ENCODE peak calls at places on chromosome 5, in nine cellular contexts. One of them, this sample, is unnamed.

GRCh38 chr5:120545007-120545406 is 80.9 kb downstream of the PRR16 start:
- DNase-seq in astrocyte: no peak
- DNase-seq in MM.1S: no peak
- DNase-seq in left ventricle myocardium inferior: no peak
- DNase-seq in CD8-positive, alpha-beta T cell: no peak
- DNase-seq in breast epithelium: no peak
- DNase-seq in adrenal gland: no peak
- DNase-seq in CD8-positive, alpha-beta memory T cell: no peak
- DNase-seq in stomach: no peak
- DNase-seq in this sample: no peak

GRCh38 chr5:79697222-79698164 is 7.9 kb downstream of the CMYA5 start:
- DNase-seq in astrocyte: peak; percentile 83
- DNase-seq in adrenal gland: peak; percentile 32
- DNase-seq in CD8-positive, alpha-beta T cell: no peak
- DNase-seq in CD8-positive, alpha-beta memory T cell: no peak
- DNase-seq in breast epithelium: no peak
- DNase-seq in left ventricle myocardium inferior: no peak
- DNase-seq in stomach: no peak
- DNase-seq in MM.1S: no peak
- DNase-seq in this sample: no peak

GRCh38 chr5:59174248-59174844 is 591.5 kb downstream of the RAB3C start:
- DNase-seq in stomach: no peak
- DNase-seq in breast epithelium: no peak
- DNase-seq in CD8-positive, alpha-beta T cell: no peak
- DNase-seq in adrenal gland: peak; percentile 42
- DNase-seq in left ventricle myocardium inferior: no peak
- DNase-seq in MM.1S: peak; percentile 64
- DNase-seq in CD8-positive, alpha-beta memory T cell: peak; percentile 48
- DNase-seq in astrocyte: peak; percentile 48
- DNase-seq in this sample: peak; percentile 35

GRCh38 chr5:154740483-154740882 is 14.7 kb upstream of the LARP1 start:
- DNase-seq in CD8-positive, alpha-beta T cell: no peak
- DNase-seq in left ventricle myocardium inferior: peak; percentile 72
- DNase-seq in astrocyte: peak; percentile 40
- DNase-seq in MM.1S: no peak
- DNase-seq in CD8-positive, alpha-beta memory T cell: no peak
- DNase-seq in adrenal gland: peak; percentile 84
- DNase-seq in stomach: peak; percentile 70
- DNase-seq in breast epithelium: no peak
- DNase-seq in this sample: no peak

GRCh38 chr5:9653811-9654210 is 23.7 kb upstream of the TAS2R1 start:
- DNase-seq in left ventricle myocardium inferior: peak; percentile 70
- DNase-seq in stomach: peak; percentile 43
- DNase-seq in MM.1S: peak; percentile 47
- DNase-seq in CD8-positive, alpha-beta memory T cell: no peak
- DNase-seq in CD8-positive, alpha-beta T cell: no peak
- DNase-seq in astrocyte: peak; percentile 89
- DNase-seq in adrenal gland: peak; percentile 44
- DNase-seq in breast epithelium: no peak
- DNase-seq in this sample: peak; percentile 43

GRCh38 chr5:112012112-112012511 is 255.1 kb upstream of the NREP start:
- DNase-seq in MM.1S: no peak
- DNase-seq in adrenal gland: no peak
- DNase-seq in CD8-positive, alpha-beta T cell: no peak
- DNase-seq in breast epithelium: no peak
- DNase-seq in astrocyte: peak; percentile 48
- DNase-seq in stomach: no peak
- DNase-seq in CD8-positive, alpha-beta memory T cell: no peak
- DNase-seq in left ventricle myocardium inferior: no peak
- DNase-seq in this sample: no peak

GRCh38 chr5:134466241-134467069 is 54.8 kb upstream of the CDKN2AIPNL start:
- DNase-seq in adrenal gland: peak; percentile 99
- DNase-seq in CD8-positive, alpha-beta memory T cell: peak; percentile 62
- DNase-seq in stomach: peak; percentile 97
- DNase-seq in left ventricle myocardium inferior: peak; percentile 99
- DNase-seq in astrocyte: peak; percentile 52
- DNase-seq in MM.1S: no peak
- DNase-seq in breast epithelium: peak; percentile 97
- DNase-seq in CD8-positive, alpha-beta T cell: peak; percentile 35
- DNase-seq in this sample: peak; percentile 80

GRCh38 chr5:151632941-151633340 is 41.8 kb upstream of the FAT2 start:
- DNase-seq in MM.1S: no peak
- DNase-seq in stomach: no peak
- DNase-seq in astrocyte: no peak
- DNase-seq in left ventricle myocardium inferior: no peak
- DNase-seq in CD8-positive, alpha-beta memory T cell: no peak
- DNase-seq in breast epithelium: no peak
- DNase-seq in adrenal gland: no peak
- DNase-seq in CD8-positive, alpha-beta T cell: no peak
- DNase-seq in this sample: no peak

GRCh38 chr5:124649548-124650501 is 96.6 kb downstream of the ZNF608 start:
- DNase-seq in adrenal gland: peak; percentile 65
- DNase-seq in MM.1S: peak; percentile 99
- DNase-seq in astrocyte: peak; percentile 97
- DNase-seq in stomach: peak; percentile 77
- DNase-seq in CD8-positive, alpha-beta T cell: peak; percentile 50
- DNase-seq in CD8-positive, alpha-beta memory T cell: peak; percentile 59
- DNase-seq in left ventricle myocardium inferior: peak; percentile 73
- DNase-seq in breast epithelium: peak; percentile 55
- DNase-seq in this sample: no peak

GRCh38 chr5:140169410-140169809 is 5.6 kb upstream of the CYSTM1 start:
- DNase-seq in stomach: no peak
- DNase-seq in CD8-positive, alpha-beta T cell: no peak
- DNase-seq in CD8-positive, alpha-beta memory T cell: no peak
- DNase-seq in MM.1S: peak; percentile 46
- DNase-seq in astrocyte: no peak
- DNase-seq in left ventricle myocardium inferior: no peak
- DNase-seq in adrenal gland: no peak
- DNase-seq in breast epithelium: no peak
- DNase-seq in this sample: no peak

GRCh38 chr5:68086857-68087256 is 128.7 kb upstream of the PIK3R1 start:
- DNase-seq in CD8-positive, alpha-beta T cell: no peak
- DNase-seq in CD8-positive, alpha-beta memory T cell: no peak
- DNase-seq in astrocyte: peak; percentile 93
- DNase-seq in breast epithelium: no peak
- DNase-seq in stomach: no peak
- DNase-seq in left ventricle myocardium inferior: peak; percentile 18
- DNase-seq in MM.1S: no peak
- DNase-seq in adrenal gland: peak; percentile 54
- DNase-seq in this sample: no peak

GRCh38 chr5:124741711-124742496 is 4.5 kb downstream of the ZNF608 start:
- DNase-seq in CD8-positive, alpha-beta T cell: no peak
- DNase-seq in stomach: peak; percentile 55
- DNase-seq in breast epithelium: no peak
- DNase-seq in adrenal gland: peak; percentile 72
- DNase-seq in CD8-positive, alpha-beta memory T cell: no peak
- DNase-seq in left ventricle myocardium inferior: no peak
- DNase-seq in astrocyte: peak; percentile 99
- DNase-seq in MM.1S: no peak
- DNase-seq in this sample: peak; percentile 74

GRCh38 chr5:82159014-82159413 is 119.1 kb downstream of the RPS23 start:
- DNase-seq in left ventricle myocardium inferior: no peak
- DNase-seq in astrocyte: peak; percentile 81
- DNase-seq in CD8-positive, alpha-beta T cell: no peak
- DNase-seq in breast epithelium: no peak
- DNase-seq in stomach: no peak
- DNase-seq in adrenal gland: no peak
- DNase-seq in MM.1S: no peak
- DNase-seq in CD8-positive, alpha-beta memory T cell: no peak
- DNase-seq in this sample: no peak

GRCh38 chr5:166430491-166431319 is 1860.7 kb upstream of the WWC1 start:
- DNase-seq in stomach: no peak
- DNase-seq in astrocyte: no peak
- DNase-seq in CD8-positive, alpha-beta T cell: no peak
- DNase-seq in left ventricle myocardium inferior: no peak
- DNase-seq in CD8-positive, alpha-beta memory T cell: no peak
- DNase-seq in MM.1S: no peak
- DNase-seq in breast epithelium: no peak
- DNase-seq in adrenal gland: no peak
- DNase-seq in this sample: no peak

GRCh38 chr5:1852324-1852947 is 30.3 kb downstream of the IRX4 start:
- DNase-seq in left ventricle myocardium inferior: no peak
- DNase-seq in breast epithelium: no peak
- DNase-seq in astrocyte: no peak
- DNase-seq in adrenal gland: no peak
- DNase-seq in CD8-positive, alpha-beta memory T cell: no peak
- DNase-seq in CD8-positive, alpha-beta T cell: no peak
- DNase-seq in stomach: no peak
- DNase-seq in MM.1S: no peak
- DNase-seq in this sample: peak; percentile 55

GRCh38 chr5:133930061-133930823 is 38.2 kb downstream of the C5orf15 start:
- DNase-seq in CD8-positive, alpha-beta memory T cell: peak; percentile 64
- DNase-seq in stomach: no peak
- DNase-seq in breast epithelium: no peak
- DNase-seq in CD8-positive, alpha-beta T cell: peak; percentile 36
- DNase-seq in MM.1S: no peak
- DNase-seq in astrocyte: peak; percentile 82
- DNase-seq in adrenal gland: peak; percentile 55
- DNase-seq in left ventricle myocardium inferior: no peak
- DNase-seq in this sample: no peak

GRCh38 chr5:26310415-26310814 is 728.0 kb downstream of the CDH9 start:
- DNase-seq in MM.1S: no peak
- DNase-seq in adrenal gland: no peak
- DNase-seq in astrocyte: no peak
- DNase-seq in stomach: no peak
- DNase-seq in breast epithelium: no peak
- DNase-seq in left ventricle myocardium inferior: no peak
- DNase-seq in CD8-positive, alpha-beta T cell: no peak
- DNase-seq in CD8-positive, alpha-beta memory T cell: no peak
- DNase-seq in this sample: no peak

GRCh38 chr5:178093129-178093528 is 20.2 kb upstream of the N4BP3 start:
- DNase-seq in breast epithelium: no peak
- DNase-seq in CD8-positive, alpha-beta T cell: no peak
- DNase-seq in stomach: no peak
- DNase-seq in left ventricle myocardium inferior: no peak
- DNase-seq in adrenal gland: no peak
- DNase-seq in astrocyte: no peak
- DNase-seq in MM.1S: no peak
- DNase-seq in CD8-positive, alpha-beta memory T cell: no peak
- DNase-seq in this sample: no peak

GRCh38 chr5:42950466-42951168 is 89.5 kb downstream of the ANXA2R start:
- DNase-seq in adrenal gland: peak; percentile 86
- DNase-seq in MM.1S: peak; percentile 79
- DNase-seq in stomach: peak; percentile 74
- DNase-seq in breast epithelium: peak; percentile 79
- DNase-seq in CD8-positive, alpha-beta memory T cell: peak; percentile 81
- DNase-seq in CD8-positive, alpha-beta T cell: peak; percentile 50
- DNase-seq in astrocyte: peak; percentile 100
- DNase-seq in left ventricle myocardium inferior: peak; percentile 43
- DNase-seq in this sample: no peak

GRCh38 chr5:67033893-67034605 is 162.6 kb downstream of the CD180 start:
- DNase-seq in CD8-positive, alpha-beta memory T cell: no peak
- DNase-seq in breast epithelium: no peak
- DNase-seq in astrocyte: peak; percentile 54
- DNase-seq in stomach: no peak
- DNase-seq in left ventricle myocardium inferior: no peak
- DNase-seq in MM.1S: no peak
- DNase-seq in CD8-positive, alpha-beta T cell: no peak
- DNase-seq in adrenal gland: no peak
- DNase-seq in this sample: no peak

GRCh38 chr5:122500245-122501086 is 188.4 kb downstream of the SNCAIP start:
- DNase-seq in astrocyte: peak; percentile 33
- DNase-seq in stomach: no peak
- DNase-seq in CD8-positive, alpha-beta memory T cell: no peak
- DNase-seq in MM.1S: peak; percentile 46
- DNase-seq in CD8-positive, alpha-beta T cell: no peak
- DNase-seq in breast epithelium: no peak
- DNase-seq in adrenal gland: peak; percentile 34
- DNase-seq in left ventricle myocardium inferior: no peak
- DNase-seq in this sample: peak; percentile 53

GRCh38 chr5:93433422-93433821 is 147.6 kb downstream of the NR2F1-AS1 start:
- DNase-seq in CD8-positive, alpha-beta T cell: no peak
- DNase-seq in breast epithelium: no peak
- DNase-seq in adrenal gland: no peak
- DNase-seq in stomach: no peak
- DNase-seq in left ventricle myocardium inferior: no peak
- DNase-seq in astrocyte: peak; percentile 70
- DNase-seq in CD8-positive, alpha-beta memory T cell: no peak
- DNase-seq in MM.1S: no peak
- DNase-seq in this sample: no peak

GRCh38 chr5:180170810-180171567 is 38.0 kb downstream of the RASGEF1C start:
- DNase-seq in MM.1S: no peak
- DNase-seq in left ventricle myocardium inferior: no peak
- DNase-seq in adrenal gland: no peak
- DNase-seq in breast epithelium: no peak
- DNase-seq in stomach: no peak
- DNase-seq in CD8-positive, alpha-beta T cell: no peak
- DNase-seq in astrocyte: no peak
- DNase-seq in CD8-positive, alpha-beta memory T cell: no peak
- DNase-seq in this sample: no peak
- H3K27ac ChIP-seq in MM.1S: no peak overlapping the region
- H3K27ac ChIP-seq in left ventricle myocardium inferior: peak overlapping the region; percentile 39
- H3K27ac ChIP-seq in adrenal gland: no peak overlapping the region
- H3K27ac ChIP-seq in breast epithelium: no peak overlapping the region
- H3K27ac ChIP-seq in stomach: peak overlapping the region; percentile 37
- H3K27ac ChIP-seq in CD8-positive, alpha-beta T cell: no peak overlapping the region
- H3K27ac ChIP-seq in astrocyte: no peak overlapping the region
- H3K27ac ChIP-seq in CD8-positive, alpha-beta memory T cell: no peak overlapping the region
- H3K27ac ChIP-seq in this sample: no peak overlapping the region

GRCh38 chr5:135576075-135576599 is 2.7 kb downstream of the CXCL14 start:
- DNase-seq in stomach: no peak
- DNase-seq in adrenal gland: peak; percentile 22
- DNase-seq in MM.1S: no peak
- DNase-seq in left ventricle myocardium inferior: no peak
- DNase-seq in CD8-positive, alpha-beta T cell: no peak
- DNase-seq in breast epithelium: no peak
- DNase-seq in astrocyte: peak; percentile 44
- DNase-seq in CD8-positive, alpha-beta memory T cell: no peak
- DNase-seq in this sample: no peak
- H3K27me3 ChIP-seq in stomach: peaks cover 26% of the 10 kb centered on the region
- H3K27me3 ChIP-seq in adrenal gland: peaks cover 42% of the 10 kb centered on the region
- H3K27me3 ChIP-seq in MM.1S: peaks cover 24% of the 10 kb centered on the region
- H3K27me3 ChIP-seq in left ventricle myocardium inferior: peaks cover 96% of the 10 kb centered on the region
- H3K27me3 ChIP-seq in CD8-positive, alpha-beta T cell: no peaks in the 10 kb centered on the region
- H3K27me3 ChIP-seq in breast epithelium: no peaks in the 10 kb centered on the region
- H3K27me3 ChIP-seq in astrocyte: peaks cover 13% of the 10 kb centered on the region
- H3K27me3 ChIP-seq in CD8-positive, alpha-beta memory T cell: no peaks in the 10 kb centered on the region
- H3K27me3 ChIP-seq in this sample: peaks cover 39% of the 10 kb centered on the region

DNA sequence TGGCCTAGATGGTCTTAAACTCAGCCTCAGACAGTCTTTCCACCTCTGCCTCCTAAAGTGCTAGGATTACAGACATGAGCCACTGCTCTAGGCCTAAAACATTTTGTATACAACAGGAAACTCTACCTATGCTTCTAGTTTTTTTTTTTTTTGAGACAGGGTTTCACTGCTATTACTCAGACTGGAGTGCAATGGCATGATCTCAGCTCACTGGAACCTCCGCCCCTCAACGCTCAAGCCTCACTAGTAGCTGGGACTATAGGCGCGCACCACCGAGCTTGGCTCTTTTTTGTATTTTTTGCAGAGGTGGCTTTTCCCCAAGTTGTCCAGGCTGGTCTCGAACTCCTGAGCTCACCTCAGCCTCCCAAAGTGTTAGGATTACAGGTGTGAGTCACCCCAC is 5.4 kb downstream of the HSPA9 start:
- DNase-seq in astrocyte: peak; percentile 16
- DNase-seq in adrenal gland: no peak
- DNase-seq in stomach: no peak
- DNase-seq in left ventricle myocardium inferior: no peak
- DNase-seq in CD8-positive, alpha-beta memory T cell: no peak
- DNase-seq in breast epithelium: no peak
- DNase-seq in CD8-positive, alpha-beta T cell: no peak
- DNase-seq in MM.1S: no peak
- DNase-seq in this sample: no peak
- H3K27ac ChIP-seq in astrocyte: no peak overlapping the region
- H3K27ac ChIP-seq in adrenal gland: no peak overlapping the region
- H3K27ac ChIP-seq in stomach: no peak overlapping the region
- H3K27ac ChIP-seq in left ventricle myocardium inferior: no peak overlapping the region
- H3K27ac ChIP-seq in CD8-positive, alpha-beta memory T cell: no peak overlapping the region
- H3K27ac ChIP-seq in breast epithelium: no peak overlapping the region
- H3K27ac ChIP-seq in CD8-positive, alpha-beta T cell: no peak overlapping the region
- H3K27ac ChIP-seq in MM.1S: no peak overlapping the region
- H3K27ac ChIP-seq in this sample: no peak overlapping the region

GRCh38 chr5:135916638-135917263 is 21.1 kb upstream of the IL9 start:
- DNase-seq in breast epithelium: no peak
- DNase-seq in CD8-positive, alpha-beta T cell: no peak
- DNase-seq in adrenal gland: peak; percentile 26
- DNase-seq in left ventricle myocardium inferior: no peak
- DNase-seq in astrocyte: no peak
- DNase-seq in CD8-positive, alpha-beta memory T cell: no peak
- DNase-seq in MM.1S: peak; percentile 14
- DNase-seq in stomach: no peak
- DNase-seq in this sample: no peak
- H3K27me3 ChIP-seq in breast epithelium: no peaks in the 10 kb centered on the region
- H3K27me3 ChIP-seq in CD8-positive, alpha-beta T cell: no peaks in the 10 kb centered on the region
- H3K27me3 ChIP-seq in adrenal gland: no peaks in the 10 kb centered on the region
- H3K27me3 ChIP-seq in left ventricle myocardium inferior: peaks cover 72% of the 10 kb centered on the region
- H3K27me3 ChIP-seq in astrocyte: peaks cover 46% of the 10 kb centered on the region
- H3K27me3 ChIP-seq in CD8-positive, alpha-beta memory T cell: peaks cover 5% of the 10 kb centered on the region
- H3K27me3 ChIP-seq in MM.1S: no peaks in the 10 kb centered on the region
- H3K27me3 ChIP-seq in stomach: no peaks in the 10 kb centered on the region
- H3K27me3 ChIP-seq in this sample: peaks cover 35% of the 10 kb centered on the region

This sample was measured in WERI-Rb-1.